ENCODE peak calls at places on chromosome 1, in seven cellular contexts. Y is memory B cell; C is GM04504; Q is stimulated activated CD4-positive, alpha-beta T cell treated with anti-CD3 and anti-CD28 coated beads, TNF-alpha, amount 100 ng/mL, for 1 hour; E is T1000; J is activated naive CD4-positive, alpha-beta T cell treated with anti-CD3 and anti-CD28 coated beads for 36 hours; S is small intestine. L is an unnamed sample.

GRCh38 chr1:215643592-215644321 is 76.7 kb downstream of the KCTD3 start:
- DNase-seq in E (no peak), C (no peak), S (no peak), Y (no peak), J (no peak), Q (no peak), L (no peak)

GRCh38 chr1:33586111-33586510 is 113.7 kb downstream of the ZSCAN20 start:
- DNase-seq in Q (no peak), E (no peak), J (no peak), S (peak; percentile 16), Y (no peak), C (no peak), L (no peak)

GRCh38 chr1:25922064-25922632 is 15.9 kb upstream of the STMN1 start:
- DNase-seq in S (no peak), C (no peak), E (no peak), J (no peak), Q (no peak), Y (no peak), L (no peak)

GRCh38 chr1:164578474-164579200 is 19.7 kb downstream of the PBX1 start:
- DNase-seq in J (no peak), Q (no peak), C (no peak), E (no peak), Y (no peak), S (no peak), L (no peak)

GRCh38 chr1:216902669-216903388 is 179.6 kb upstream of the ESRRG start:
- DNase-seq in S (peak; percentile 36), J (no peak), C (no peak), Q (no peak), E (no peak), Y (no peak), L (no peak)

GRCh38 chr1:238123201-238123600 is 232.5 kb upstream of the ZP4 start:
- DNase-seq in E (no peak), Q (no peak), Y (no peak), J (no peak), C (no peak), S (no peak), L (no peak)

GRCh38 chr1:169427081-169427611 is at the start of gene CCDC181:
- DNase-seq in E (peak; percentile 55), J (peak; percentile 80), Q (peak; percentile 2), S (no peak), Y (peak; percentile 32), C (no peak), L (no peak)

GRCh38 chr1:160309183-160309535 is 24.2 kb upstream of the PEX19 start:
- DNase-seq in C (peak; percentile 10), J (no peak), S (no peak), Y (no peak), E (no peak), Q (no peak), L (no peak)

GRCh38 chr1:18936814-18937481 is 19.5 kb downstream of the IFFO2 start:
- DNase-seq in Y (no peak), E (no peak), S (no peak), J (no peak), C (no peak), Q (no peak), L (no peak)

GRCh38 chr1:20663365-20663764 is 2.2 kb upstream of the DDOST start:
- DNase-seq in C (no peak), Y (no peak), E (no peak), J (peak; percentile 16), S (no peak), Q (no peak), L (no peak)

GRCh38 chr1:202282596-202283283 is 59.0 kb downstream of the UBE2T start:
- DNase-seq in Q (no peak), Y (no peak), S (no peak), J (no peak), C (no peak), E (no peak), L (no peak)

GRCh38 chr1:66242646-66243547 is 291.1 kb upstream of the SGIP1 start:
- DNase-seq in S (peak; percentile 82), J (peak; percentile 87), E (peak; percentile 75), Y (peak; percentile 60), Q (peak; percentile 41), C (peak; percentile 73), L (no peak)

GRCh38 chr1:243855616-243856318 is 5.7 kb upstream of the AKT3 start:
- DNase-seq in J (no peak), S (no peak), Y (no peak), E (no peak), C (no peak), Q (no peak), L (no peak)

GRCh38 chr1:119442756-119443155 is 27.8 kb downstream of the HSD3B2 start:
- DNase-seq in J (no peak), S (no peak), Q (no peak), C (no peak), Y (no peak), E (no peak), L (no peak)

GRCh38 chr1:183515002-183515689 is 42.8 kb downstream of the SMG7 start:
- DNase-seq in C (peak; percentile 40), Y (no peak), S (peak; percentile 57), Q (no peak), E (no peak), J (no peak), L (no peak)

GRCh38 chr1:11080931-11081330 is 18.7 kb downstream of the EXOSC10 start:
- DNase-seq in S (no peak), E (no peak), Y (no peak), Q (no peak), J (no peak), C (no peak), L (no peak)

GRCh38 chr1:119093721-119094120 is 46.7 kb downstream of the WARS2 start:
- DNase-seq in S (no peak), J (no peak), Y (no peak), C (no peak), E (no peak), Q (no peak), L (no peak)

GRCh38 chr1:239987103-239987745 is 104.5 kb upstream of the FMN2 start:
- DNase-seq in C (no peak), Q (no peak), J (peak; percentile 58), E (peak; percentile 10), S (peak; percentile 27), Y (no peak), L (no peak)

GRCh38 chr1:172172267-172172880 is 248.1 kb upstream of the C1orf105 start:
- DNase-seq in S (no peak), C (no peak), Q (no peak), J (no peak), E (no peak), Y (no peak), L (no peak)

GRCh38 chr1:174008979-174009378 is 13.2 kb downstream of the RC3H1 start:
- DNase-seq in C (no peak), Y (no peak), J (no peak), Q (no peak), S (peak; percentile 39), E (no peak), L (peak; percentile 79)

GRCh38 chr1:41838266-41838665 is 80.5 kb downstream of the HIVEP3 start:
- DNase-seq in C (no peak), Q (no peak), J (no peak), S (no peak), E (no peak), Y (no peak), L (no peak)